ENCODE peak calls at places on chromosomes 13 and 19, in four cellular contexts. Y is tibial artery; A is neuronal stem cell; S is activated naive CD8-positive, alpha-beta T cell treated with anti-CD3 and anti-CD28 coated beads for 36 hours. L is an unnamed sample.

GRCh38 chr19:37966211-37967072 is 59.4 kb downstream of the SIPA1L3 start:
- DNase-seq in S (no peak), Y (no peak), A (no peak), L (no peak)

GRCh38 chr13:79485014-79485441 is 4.1 kb downstream of the NDFIP2 start:
- DNase-seq in Y (no peak), S (no peak), A (no peak), L (peak; percentile 35)

GRCh38 chr19:2550431-2551171 is 74.7 kb downstream of the GADD45B start:
- DNase-seq in S (no peak), Y (no peak), A (no peak), L (peak; percentile 72)

GRCh38 chr19:6220385-6221191 is 59.2 kb downstream of the MLLT1 start:
- DNase-seq in S (no peak), Y (peak; percentile 77), A (no peak), L (peak; percentile 71)

GRCh38 chr13:33285420-33286124 is at the start of gene STARD13:
- DNase-seq in Y (peak; percentile 97), A (peak; percentile 78), S (no peak), L (peak; percentile 93)

GRCh38 chr13:105464249-105464648 is 1071.2 kb downstream of the EFNB2 start:
- DNase-seq in Y (no peak), S (no peak), A (no peak), L (no peak)

GRCh38 chr13:47306991-47307390 is 410.1 kb upstream of the HTR2A start:
- DNase-seq in S (no peak), Y (no peak), A (no peak), L (no peak)

GRCh38 chr13:70170689-70171088 is 62.4 kb upstream of the KLHL1 start:
- DNase-seq in S (no peak), Y (no peak), A (no peak), L (no peak)

GRCh38 chr13:53150568-53150967 is 122.0 kb downstream of the OLFM4 start:
- DNase-seq in Y (no peak), A (no peak), S (no peak), L (no peak)

GRCh38 chr13:40508112-40508511 is 158.3 kb downstream of the FOXO1 start:
- DNase-seq in Y (no peak), A (no peak), S (no peak), L (no peak)

GRCh38 chr13:28267495-28267894 is 129.2 kb downstream of the PAN3 start:
- DNase-seq in S (peak; percentile 1), Y (no peak), A (no peak), L (no peak)

GRCh38 chr13:109868583-109869311 is 82.4 kb upstream of the IRS2 start:
- DNase-seq in A (no peak), S (no peak), Y (no peak), L (no peak)

GRCh38 chr13:113138792-113139551 is 16.4 kb downstream of the F10 start:
- DNase-seq in Y (peak; percentile 10), A (no peak), S (no peak), L (no peak)

GRCh38 chr19:38842439-38843174 is 7.2 kb downstream of the HNRNPL start:
- DNase-seq in A (no peak), Y (no peak), S (peak; percentile 70), L (no peak)

GRCh38 chr13:30690282-30691188 is 44.8 kb upstream of the ALOX5AP start:
- DNase-seq in S (peak; percentile 12), Y (peak; percentile 77), A (no peak), L (peak; percentile 71)

GRCh38 chr13:97749174-97749573 is 204.3 kb upstream of the IPO5 start:
- DNase-seq in S (no peak), Y (no peak), A (no peak), L (no peak)

GRCh38 chr19:2227415-2228156 is 8.5 kb downstream of the PLEKHJ1 start:
- DNase-seq in A (no peak), Y (peak; percentile 30), S (no peak), L (no peak)

GRCh38 chr19:46426035-46426505 is 2.7 kb downstream of the PNMA8C start:
- DNase-seq in Y (no peak), S (no peak), A (no peak), L (no peak)

GRCh38 chr13:25990801-25991200 is 61.0 kb downstream of the SHISA2 start:
- DNase-seq in S (no peak), A (no peak), Y (no peak), L (no peak)

GRCh38 chr13:99367663-99368448 is 60.7 kb upstream of the GPR183 start:
- DNase-seq in A (no peak), S (no peak), Y (no peak), L (no peak)

GRCh38 chr19:1566392-1567115 is 1.6 kb downstream of the MEX3D start:
- DNase-seq in A (peak; percentile 84), S (no peak), Y (peak; percentile 68), L (no peak)

GRCh38 chr13:101416181-101417042 is at the start of gene NALCN:
- DNase-seq in S (no peak), A (peak; percentile 31), Y (no peak), L (no peak)

GRCh38 chr19:49387936-49388372 is at the start of gene KASH5:
- DNase-seq in S (peak; percentile 86), Y (peak; percentile 49), A (no peak), L (peak; percentile 52)

GRCh38 chr19:13095393-13095784 is 7.3 kb downstream of the LYL1 start:
- DNase-seq in A (no peak), S (no peak), Y (no peak), L (no peak)

GRCh38 chr13:20869540-20869939 is 33.0 kb downstream of the XPO4 start:
- DNase-seq in Y (no peak), A (no peak), S (no peak), L (no peak)

GRCh38 chr19:42005504-42005903 is 11.5 kb upstream of the ATP1A3 start:
- DNase-seq in S (no peak), A (no peak), Y (no peak), L (no peak)

GRCh38 chr19:2055871-2056809 is 5.1 kb upstream of the MKNK2 start:
- DNase-seq in S (no peak), A (no peak), Y (peak; percentile 67), L (peak; percentile 60)

GRCh38 chr13:90201198-90201597 is 1146.3 kb upstream of the MIR17HG start:
- DNase-seq in A (no peak), Y (no peak), S (no peak), L (no peak)

GRCh38 chr19:10184636-10185035 is 10.1 kb downstream of the DNMT1 start:
- DNase-seq in A (no peak), S (no peak), Y (no peak), L (no peak)